ENCODE peak calls at places on chromosomes 13 and 19, in seven cellular contexts. Y is uterus, N is lower lobe of right lung, P is mesendoderm, I is small intestine, Q is heart right ventricle, T is upper lobe of right lung. H is an unnamed sample.
A peak's percentile ranks its signal among the peaks of the same experiment; 100 is the strongest.

GRCh38 chr19:41994521-41994971 is 516 bp upstream of the ATP1A3 start:
- DNase-seq in I (no peak), T (no peak), N (no peak), Q (no peak), Y (no peak), P (no peak), H (no peak)

GRCh38 chr13:50979187-50979586 is 69.6 kb downstream of the RNASEH2B start:
- DNase-seq in P (no peak), Y (no peak), I (no peak), N (no peak), T (no peak), Q (no peak), H (no peak)

GRCh38 chr19:49324801-49325491 is at the start of gene SLC6A16:
- DNase-seq in P (no peak), N (no peak), I (no peak), Q (no peak), T (peak; percentile 52), Y (no peak), H (no peak)

GRCh38 chr19:17841810-17842662 is 5.7 kb downstream of the JAK3 start:
- DNase-seq in Y (peak; percentile 75), Q (peak; percentile 82), I (peak; percentile 57), P (peak; percentile 98), T (peak; percentile 79), N (peak; percentile 54), H (peak; percentile 76)

GRCh38 chr13:64457976-64458375 is 2772.2 kb downstream of the PCDH9 start:
- DNase-seq in Y (no peak), T (no peak), I (no peak), Q (no peak), P (no peak), N (no peak), H (no peak)

GRCh38 chr19:51107406-51108065 is 673 bp downstream of the CTU1 start:
- DNase-seq in P (peak; percentile 79), Y (no peak), I (no peak), Q (no peak), N (no peak), T (no peak), H (no peak)

GRCh38 chr13:44049546-44049945 is 169.8 kb downstream of the LACC1 start:
- DNase-seq in T (no peak), Y (no peak), Q (no peak), I (no peak), N (no peak), P (no peak), H (no peak)

GRCh38 chr19:40603071-40603718 is 2.0 kb downstream of the LTBP4 start:
- DNase-seq in Y (no peak), I (no peak), Q (no peak), N (no peak), P (peak; percentile 91), T (no peak), H (no peak)

GRCh38 chr13:21557995-21558394 is 46.0 kb downstream of the MICU2 start:
- DNase-seq in T (no peak), P (peak; percentile 62), Q (no peak), Y (no peak), N (no peak), I (no peak), H (no peak)

GRCh38 chr13:100129605-100130004 is 40.7 kb downstream of the PCCA start:
- DNase-seq in N (no peak), T (no peak), P (peak; percentile 67), I (no peak), Q (no peak), Y (no peak), H (no peak)

GRCh38 chr19:28333909-28334308 is 879.0 kb downstream of the UQCRFS1 start:
- DNase-seq in P (no peak), Y (no peak), N (no peak), T (no peak), I (no peak), Q (no peak), H (no peak)

GRCh38 chr19:4504297-4504701 is 14.0 kb downstream of the PLIN4 start:
- DNase-seq in Y (no peak), N (no peak), Q (no peak), P (no peak), I (no peak), T (no peak), H (no peak)

GRCh38 chr13:104408733-104409132 is 1342.5 kb upstream of the SLC10A2 start:
- DNase-seq in I (no peak), P (peak; percentile 34), Y (no peak), Q (no peak), T (no peak), N (no peak), H (no peak)

GRCh38 chr19:43524922-43525835 is 1.8 kb downstream of the ETHE1 start:
- DNase-seq in Y (peak; percentile 50), N (peak; percentile 76), Q (peak; percentile 43), I (peak; percentile 97), T (peak; percentile 85), P (peak; percentile 55), H (peak; percentile 90)

GRCh38 chr13:21231426-21231945 is 55.0 kb downstream of the MRPL57 start:
- DNase-seq in P (no peak), Y (no peak), T (no peak), Q (no peak), N (no peak), I (no peak), H (no peak)

GRCh38 chr13:65336916-65337315 is 1893.2 kb downstream of the PCDH9 start:
- DNase-seq in I (no peak), P (no peak), T (no peak), N (no peak), Q (no peak), Y (no peak), H (no peak)

GRCh38 chr19:29533578-29534544 is 8.1 kb downstream of the VSTM2B start:
- DNase-seq in I (no peak), T (peak; percentile 44), Y (no peak), N (no peak), Q (no peak), P (no peak), H (peak; percentile 27)

GRCh38 chr13:23993439-23993980 is 96.2 kb upstream of the C1QTNF9B start:
- DNase-seq in Q (no peak), I (no peak), Y (no peak), T (no peak), P (no peak), N (no peak), H (no peak)

GRCh38 chr19:55385749-55386514 is at the start of gene RPL28:
- DNase-seq in T (peak; percentile 98), N (peak; percentile 98), Y (peak; percentile 98), I (peak; percentile 99), Q (peak; percentile 97), P (peak; percentile 99), H (peak; percentile 98)

GRCh38 chr19:55384576-55385235 is 614 bp upstream of the TMEM238 start:
- DNase-seq in T (no peak), I (no peak), Q (peak; percentile 32), Y (peak; percentile 37), P (no peak), N (peak; percentile 66), H (no peak)

GRCh38 chr19:55387736-55388497 is 2.2 kb downstream of the RPL28 start:
- DNase-seq in T (no peak), Y (no peak), P (no peak), N (no peak), Q (no peak), I (no peak), H (no peak)

GRCh38 chr19:55385236-55385748 is 440 bp upstream of the RPL28 start:
- DNase-seq in Q (peak; percentile 96), P (peak; percentile 98), T (peak; percentile 97), Y (peak; percentile 97), I (peak; percentile 98), N (peak; percentile 96), H (peak; percentile 97)

GRCh38 chr19:55386515-55386947 is 799 bp downstream of the RPL28 start:
- DNase-seq in I (peak; percentile 16), N (no peak), P (no peak), Y (no peak), T (no peak), Q (no peak), H (peak; percentile 61)
- H3K4me1 ChIP-seq in I (peaks cover 8% of the 10 kb centered on the region), N (peaks cover 52% of the 10 kb centered on the region), P (peaks cover 13% of the 10 kb centered on the region), Y (peaks cover 17% of the 10 kb centered on the region), T (peaks cover 38% of the 10 kb centered on the region), Q (peaks cover 40% of the 10 kb centered on the region), H (peaks cover 34% of the 10 kb centered on the region)

GRCh38 chr19:942133-942645 is 16.4 kb downstream of the ARID3A start:
- DNase-seq in T (no peak), N (no peak), Q (no peak), P (no peak), Y (no peak), I (no peak), H (no peak)
- H3K4me1 ChIP-seq in T (peaks cover 22% of the 10 kb centered on the region), N (peaks cover 27% of the 10 kb centered on the region), Q (no peaks in the 10 kb centered on the region), P (no peaks in the 10 kb centered on the region), Y (no peaks in the 10 kb centered on the region), I (no peaks in the 10 kb centered on the region), H (peaks cover 5% of the 10 kb centered on the region)

DNA sequence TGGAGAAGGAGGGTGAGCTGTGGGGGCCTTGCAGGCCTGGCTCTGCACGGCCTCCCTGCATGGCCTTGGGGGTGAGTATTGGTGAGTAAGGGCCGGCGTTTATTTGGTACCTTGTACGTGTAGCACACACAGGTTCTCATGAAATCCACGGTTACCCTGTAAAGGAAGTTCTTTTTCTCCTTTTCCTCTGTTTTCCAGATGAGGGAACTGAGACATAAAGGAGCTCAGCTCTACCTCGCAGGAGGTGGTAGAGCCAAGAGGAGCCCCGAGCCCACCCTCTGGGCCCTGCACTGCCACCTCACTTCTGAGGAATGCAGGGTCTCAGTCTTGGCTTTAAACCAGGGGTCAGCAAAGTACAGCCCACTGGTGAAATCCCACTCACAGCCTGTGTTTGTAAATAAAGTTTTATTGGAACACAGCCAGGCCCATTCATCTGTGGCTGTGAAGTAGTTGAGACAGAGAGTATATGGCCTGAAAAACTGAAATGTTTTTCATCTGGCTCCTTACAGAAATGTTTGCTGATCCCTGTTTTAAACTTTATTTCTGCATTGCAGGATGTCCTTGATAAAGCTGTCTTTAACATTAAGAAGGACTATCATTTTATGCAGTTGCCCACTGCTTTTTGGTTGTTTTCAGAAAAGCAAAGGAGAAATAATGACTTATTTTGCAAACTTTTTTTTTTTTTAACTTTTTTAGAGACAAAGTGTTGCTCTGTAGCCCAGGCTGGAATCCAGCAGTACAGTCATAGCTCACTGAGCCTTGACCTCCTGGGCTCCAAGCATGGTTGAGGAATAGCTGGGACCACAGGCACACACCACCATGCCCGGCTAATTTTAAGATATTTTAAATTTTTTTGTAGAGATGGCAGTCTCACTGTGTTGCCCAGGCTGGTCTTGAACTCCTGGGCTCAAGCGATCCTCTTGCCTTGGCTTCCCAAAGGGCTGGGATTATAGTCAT is 6.4 kb downstream of the EPN1 start:
- DNase-seq in P (no peak), Y (no peak), Q (no peak), N (no peak), T (no peak), I (no peak), H (no peak)
- H3K4me1 ChIP-seq in P (peaks cover 2% of the 10 kb centered on the region), Y (peaks cover 7% of the 10 kb centered on the region), Q (peaks cover 26% of the 10 kb centered on the region), N (peaks cover 51% of the 10 kb centered on the region), T (peaks cover 33% of the 10 kb centered on the region), I (peaks cover 16% of the 10 kb centered on the region), H (no peaks in the 10 kb centered on the region)

GRCh38 chr13:113182046-113182445 is 23.6 kb downstream of the PROZ start:
- DNase-seq in Q (no peak), I (no peak), P (no peak), Y (no peak), T (no peak), N (no peak), H (no peak)

GRCh38 chr13:113187263-113187669 is 21.2 kb downstream of the PCID2 start:
- DNase-seq in T (no peak), N (no peak), P (peak; percentile 79), Q (peak; percentile 82), I (peak; percentile 75), Y (peak; percentile 71), H (no peak)

GRCh38 chr13:113186061-113186900 is 22.2 kb downstream of the PCID2 start:
- DNase-seq in N (no peak), I (no peak), Y (no peak), Q (no peak), P (no peak), T (no peak), H (no peak)

GRCh38 chr13:113184568-113185440 is 23.7 kb downstream of the PCID2 start:
- DNase-seq in P (no peak), Q (no peak), Y (no peak), I (no peak), N (no peak), T (no peak), H (no peak)

GRCh38 chr13:113183450-113184129 is 24.9 kb downstream of the PCID2 start:
- DNase-seq in I (no peak), N (no peak), Y (no peak), Q (no peak), T (no peak), P (no peak), H (no peak)
- H3K4me1 ChIP-seq in I (no peaks in the 10 kb centered on the region), N (no peaks in the 10 kb centered on the region), Y (no peaks in the 10 kb centered on the region), Q (peaks cover 17% of the 10 kb centered on the region), T (no peaks in the 10 kb centered on the region), P (no peaks in the 10 kb centered on the region), H (no peaks in the 10 kb centered on the region)

H was measured in right lobe of liver.